ENCODE peak calls at places on chromosomes 13 and 19, in ten cellular contexts. O is H9; W is esophagus squamous epithelium; Y is activated T-helper 1 cell treated with anti-CD3 and anti-CD28 coated beads, Interleukin-12 subunit alpha, Interleukin-12 subunit beta, Interleukin-2, Interleukin-4 antibody, amounts not matched to agents 30 ng/mL and 10 ng/mL and 1 ng/mL, durations not matched to agents 14 hours and 24 hours and 36 hours; I is Daoy; J is right cardiac atrium; E is activated naive CD8-positive, alpha-beta T cell treated with anti-CD3 and anti-CD28 coated beads, Interleukin-2, amount 50 U/mL, for 24 hours; A is mucosa of gallbladder; G is HFFc6; F is activated T-cell treated with anti-CD3 and anti-CD28 coated beads for 24 hours. Q is an unnamed sample.
A peak's percentile ranks its signal among the peaks of the same experiment; 100 is the strongest.

GRCh38 chr13:113853518-113854237 is 10.2 kb downstream of the GAS6 start:
- DNase-seq in I (no peak), W (no peak), J (no peak), E (no peak), A (no peak), O (peak; percentile 25), G (no peak), Y (no peak), F (no peak), Q (no peak)

GRCh38 chr19:3386447-3387234 is 20.3 kb downstream of the NFIC start:
- DNase-seq in I (no peak), E (no peak), Y (no peak), W (no peak), F (no peak), A (peak; percentile 55), J (no peak), G (no peak), O (no peak), Q (no peak)

GRCh38 chr13:22114630-22115311 is 443.9 kb downstream of the FGF9 start:
- DNase-seq in F (peak; percentile 20), O (no peak), Y (peak; percentile 55), A (peak; percentile 14), W (no peak), I (peak; percentile 73), J (no peak), G (no peak), E (peak; percentile 26), Q (peak; percentile 73)

GRCh38 chr13:74306496-74306895 is 172.3 kb upstream of the KLF12 start:
- DNase-seq in J (no peak), G (peak; percentile 15), I (no peak), E (no peak), F (no peak), O (no peak), W (no peak), Y (no peak), A (no peak), Q (peak; percentile 35)

GRCh38 chr19:10699650-10700335 is 1.4 kb upstream of the QTRT1 start:
- DNase-seq in W (no peak), J (no peak), A (peak; percentile 46), Y (peak; percentile 59), F (peak; percentile 52), I (peak; percentile 59), G (peak; percentile 46), O (peak; percentile 65), E (peak; percentile 76), Q (peak; percentile 66)

GRCh38 chr13:92187378-92187989 is 789.1 kb downstream of the GPC5 start:
- DNase-seq in E (peak; percentile 8), F (no peak), A (no peak), Y (no peak), G (peak; percentile 3), I (peak; percentile 1), W (no peak), J (no peak), O (no peak), Q (peak; percentile 48)

GRCh38 chr13:71339736-71340135 is 527.3 kb downstream of the DACH1 start:
- DNase-seq in Y (no peak), G (no peak), E (no peak), I (no peak), F (no peak), O (no peak), W (no peak), A (no peak), J (no peak), Q (no peak)

GRCh38 chr19:38392707-38393308 is 4.3 kb downstream of the SPRED3 start:
- DNase-seq in W (no peak), F (no peak), J (no peak), A (no peak), E (no peak), G (peak; percentile 47), O (no peak), I (peak; percentile 71), Y (no peak), Q (no peak)

GRCh38 chr19:3932931-3933810 is at the start of gene NMRK2:
- DNase-seq in Y (no peak), G (no peak), F (no peak), I (peak; percentile 33), E (peak; percentile 14), O (peak; percentile 94), W (no peak), J (peak; percentile 58), A (no peak), Q (no peak)

GRCh38 chr19:10120538-10121198 is 969 bp upstream of the EIF3G start:
- DNase-seq in J (no peak), W (no peak), A (no peak), E (no peak), F (no peak), I (peak; percentile 62), O (no peak), G (peak; percentile 97), Y (no peak), Q (no peak)

GRCh38 chr13:95267662-95268369 is 33.4 kb downstream of the ABCC4 start:
- DNase-seq in Y (no peak), F (no peak), I (peak; percentile 50), J (peak; percentile 40), G (peak; percentile 92), E (no peak), A (peak; percentile 71), O (no peak), W (no peak), Q (no peak)

GRCh38 chr13:80436571-80437169 is 95.7 kb upstream of the SPRY2 start:
- DNase-seq in F (no peak), G (no peak), E (no peak), A (no peak), Y (no peak), J (no peak), W (no peak), O (no peak), I (no peak), Q (no peak)

GRCh38 chr13:26424181-26424580 is 133.3 kb upstream of the WASF3 start:
- DNase-seq in I (no peak), E (no peak), A (no peak), Y (no peak), G (no peak), W (no peak), F (no peak), O (no peak), J (peak; percentile 61), Q (no peak)

GRCh38 chr13:33263976-33264619 is 21.5 kb downstream of the STARD13 start:
- DNase-seq in W (no peak), O (no peak), F (no peak), J (no peak), E (no peak), G (peak; percentile 37), Y (no peak), A (no peak), I (peak; percentile 57), Q (no peak)

GRCh38 chr13:80707000-80707983 is 366.4 kb upstream of the SPRY2 start:
- DNase-seq in Y (no peak), F (no peak), O (no peak), W (no peak), J (no peak), G (no peak), A (no peak), E (no peak), I (no peak), Q (no peak)

GRCh38 chr13:52599037-52599852 is 43.0 kb upstream of the HNRNPA1L2 start:
- DNase-seq in E (no peak), J (no peak), W (no peak), A (no peak), I (peak; percentile 30), Y (no peak), F (no peak), O (no peak), G (peak; percentile 41), Q (no peak)

GRCh38 chr13:34591163-34591562 is 350.9 kb upstream of the NBEA start:
- DNase-seq in I (no peak), F (no peak), J (no peak), A (no peak), W (no peak), Y (no peak), O (no peak), E (no peak), G (no peak), Q (no peak)

GRCh38 chr13:76825415-76825814 is 60.8 kb downstream of the KCTD12 start:
- DNase-seq in F (no peak), J (no peak), I (no peak), Y (no peak), E (no peak), A (no peak), W (no peak), O (no peak), G (no peak), Q (no peak)

GRCh38 chr13:33351324-33351723 is 65.8 kb upstream of the STARD13 start:
- DNase-seq in I (peak; percentile 25), A (no peak), F (no peak), E (no peak), O (no peak), W (no peak), J (no peak), G (peak; percentile 49), Y (no peak), Q (no peak)

GRCh38 chr19:48368942-48369341 is 4.8 kb downstream of the SYNGR4 start:
- DNase-seq in G (no peak), F (no peak), J (no peak), O (no peak), W (no peak), I (no peak), E (no peak), Y (no peak), A (peak; percentile 68), Q (no peak)

GRCh38 chr13:33140161-33140560 is 123.9 kb downstream of the KL start:
- DNase-seq in Y (no peak), A (no peak), O (no peak), J (no peak), I (no peak), F (no peak), G (no peak), E (no peak), W (no peak), Q (no peak)

GRCh38 chr19:39166571-39167391 is 30.0 kb upstream of the NCCRP1 start:
- DNase-seq in A (peak; percentile 75), G (no peak), Y (no peak), J (peak; percentile 84), I (no peak), F (no peak), W (no peak), O (no peak), E (no peak), Q (no peak)

GRCh38 chr19:4061178-4061682 is 5.5 kb downstream of the ZBTB7A start:
- DNase-seq in F (no peak), A (peak; percentile 75), Y (no peak), W (no peak), J (peak; percentile 85), E (no peak), I (peak; percentile 46), O (peak; percentile 73), G (no peak), Q (no peak)

GRCh38 chr13:74889321-74889720 is 592.6 kb downstream of the TBC1D4 start:
- DNase-seq in I (no peak), E (no peak), F (no peak), A (no peak), J (no peak), O (no peak), G (no peak), Y (no peak), W (no peak), Q (no peak)

GRCh38 chr13:76944457-76944856 is 3.9 kb upstream of the ACOD1 start:
- DNase-seq in A (no peak), W (no peak), E (no peak), F (no peak), J (no peak), G (peak; percentile 49), O (no peak), I (peak; percentile 27), Y (no peak), Q (no peak)

GRCh38 chr13:77891486-77891885 is 27.1 kb downstream of the EDNRB start:
- DNase-seq in J (no peak), G (no peak), I (no peak), Y (no peak), E (no peak), F (no peak), A (no peak), W (no peak), O (no peak), Q (no peak)

GRCh38 chr13:113151745-113152707 is 6.4 kb upstream of the PROZ start:
- DNase-seq in W (no peak), O (peak; percentile 28), A (no peak), F (no peak), E (peak; percentile 16), J (no peak), Y (no peak), I (peak; percentile 33), G (peak; percentile 11), Q (peak; percentile 58)

GRCh38 chr13:112638919-112639318 is 50.9 kb upstream of the ATP11A start:
- DNase-seq in E (no peak), G (no peak), O (no peak), F (no peak), W (no peak), A (no peak), Y (no peak), I (no peak), J (no peak), Q (no peak)